ENCODE peak calls at places on chromosomes 12 and 14, in eight cellular contexts. One of them, this sample, is unnamed.

GRCh38 chr14:32693114-32693513 is 245.6 kb upstream of the NPAS3 start:
- DNase-seq in T-cell: no peak
- DNase-seq in effector memory CD4-positive, alpha-beta T cell: no peak
- DNase-seq in AG20443: peak
- DNase-seq in endothelial cell: no peak
- DNase-seq in amniotic epithelial cell: peak
- DNase-seq in fibroblast of the aortic adventitia: peak
- DNase-seq in neural crest cell: no peak
- DNase-seq in this sample: peak

GRCh38 chr12:47549258-47549657 is 156.6 kb downstream of the RPAP3 start:
- DNase-seq in endothelial cell: no peak
- DNase-seq in neural crest cell: no peak
- DNase-seq in AG20443: no peak
- DNase-seq in T-cell: no peak
- DNase-seq in effector memory CD4-positive, alpha-beta T cell: no peak
- DNase-seq in amniotic epithelial cell: peak
- DNase-seq in fibroblast of the aortic adventitia: no peak
- DNase-seq in this sample: no peak

GRCh38 chr12:25839470-25839869 is 119.0 kb upstream of the RASSF8 start:
- DNase-seq in AG20443: no peak
- DNase-seq in effector memory CD4-positive, alpha-beta T cell: no peak
- DNase-seq in neural crest cell: no peak
- DNase-seq in T-cell: no peak
- DNase-seq in amniotic epithelial cell: peak
- DNase-seq in endothelial cell: no peak
- DNase-seq in fibroblast of the aortic adventitia: no peak
- DNase-seq in this sample: no peak

GRCh38 chr14:88352299-88353097 is 29.4 kb upstream of the KCNK10 start:
- DNase-seq in amniotic epithelial cell: no peak
- DNase-seq in T-cell: no peak
- DNase-seq in fibroblast of the aortic adventitia: peak
- DNase-seq in effector memory CD4-positive, alpha-beta T cell: no peak
- DNase-seq in neural crest cell: no peak
- DNase-seq in endothelial cell: no peak
- DNase-seq in AG20443: no peak
- DNase-seq in this sample: no peak

GRCh38 chr14:89164168-89165074 is 252.6 kb downstream of the FOXN3 start:
- DNase-seq in endothelial cell: no peak
- DNase-seq in fibroblast of the aortic adventitia: no peak
- DNase-seq in effector memory CD4-positive, alpha-beta T cell: no peak
- DNase-seq in T-cell: no peak
- DNase-seq in neural crest cell: no peak
- DNase-seq in amniotic epithelial cell: no peak
- DNase-seq in AG20443: no peak
- DNase-seq in this sample: no peak

GRCh38 chr14:96917442-96917963 is 120.3 kb downstream of the VRK1 start:
- DNase-seq in endothelial cell: no peak
- DNase-seq in neural crest cell: no peak
- DNase-seq in amniotic epithelial cell: no peak
- DNase-seq in effector memory CD4-positive, alpha-beta T cell: no peak
- DNase-seq in T-cell: no peak
- DNase-seq in fibroblast of the aortic adventitia: no peak
- DNase-seq in AG20443: no peak
- DNase-seq in this sample: no peak

GRCh38 chr12:92136021-92136735 is 9.5 kb downstream of the BTG1 start:
- DNase-seq in fibroblast of the aortic adventitia: no peak
- DNase-seq in effector memory CD4-positive, alpha-beta T cell: no peak
- DNase-seq in endothelial cell: no peak
- DNase-seq in AG20443: no peak
- DNase-seq in neural crest cell: no peak
- DNase-seq in amniotic epithelial cell: no peak
- DNase-seq in T-cell: no peak
- DNase-seq in this sample: no peak

GRCh38 chr12:6766651-6767300 is 613 bp downstream of the PTMS start:
- DNase-seq in endothelial cell: peak
- DNase-seq in fibroblast of the aortic adventitia: peak
- DNase-seq in effector memory CD4-positive, alpha-beta T cell: no peak
- DNase-seq in neural crest cell: peak
- DNase-seq in T-cell: no peak
- DNase-seq in AG20443: peak
- DNase-seq in amniotic epithelial cell: peak
- DNase-seq in this sample: peak

GRCh38 chr14:102824832-102825231 is 47.6 kb downstream of the TRAF3 start:
- DNase-seq in effector memory CD4-positive, alpha-beta T cell: no peak
- DNase-seq in AG20443: no peak
- DNase-seq in fibroblast of the aortic adventitia: peak
- DNase-seq in neural crest cell: no peak
- DNase-seq in endothelial cell: no peak
- DNase-seq in T-cell: no peak
- DNase-seq in amniotic epithelial cell: peak
- DNase-seq in this sample: peak

GRCh38 chr14:93946506-93947170 is 19.5 kb downstream of the FAM181A start:
- DNase-seq in AG20443: no peak
- DNase-seq in neural crest cell: no peak
- DNase-seq in effector memory CD4-positive, alpha-beta T cell: no peak
- DNase-seq in amniotic epithelial cell: peak
- DNase-seq in fibroblast of the aortic adventitia: no peak
- DNase-seq in endothelial cell: no peak
- DNase-seq in T-cell: no peak
- DNase-seq in this sample: no peak

GRCh38 chr12:14567311-14568195 is at the start of gene PLBD1:
- DNase-seq in neural crest cell: peak
- DNase-seq in endothelial cell: peak
- DNase-seq in T-cell: no peak
- DNase-seq in effector memory CD4-positive, alpha-beta T cell: no peak
- DNase-seq in fibroblast of the aortic adventitia: peak
- DNase-seq in AG20443: peak
- DNase-seq in amniotic epithelial cell: peak
- DNase-seq in this sample: peak

GRCh38 chr14:60311417-60311816 is 62.4 kb downstream of the PPM1A start:
- DNase-seq in effector memory CD4-positive, alpha-beta T cell: no peak
- DNase-seq in amniotic epithelial cell: peak
- DNase-seq in T-cell: no peak
- DNase-seq in neural crest cell: no peak
- DNase-seq in fibroblast of the aortic adventitia: peak
- DNase-seq in endothelial cell: no peak
- DNase-seq in AG20443: no peak
- DNase-seq in this sample: no peak

GRCh38 chr14:37036669-37037341 is 135.6 kb downstream of the SLC25A21 start:
- DNase-seq in neural crest cell: no peak
- DNase-seq in T-cell: no peak
- DNase-seq in effector memory CD4-positive, alpha-beta T cell: no peak
- DNase-seq in endothelial cell: no peak
- DNase-seq in amniotic epithelial cell: peak
- DNase-seq in AG20443: peak
- DNase-seq in fibroblast of the aortic adventitia: peak
- DNase-seq in this sample: peak

GRCh38 chr12:109277899-109278762 is 31.0 kb downstream of the FOXN4 start:
- DNase-seq in neural crest cell: no peak
- DNase-seq in AG20443: peak
- DNase-seq in endothelial cell: no peak
- DNase-seq in amniotic epithelial cell: peak
- DNase-seq in fibroblast of the aortic adventitia: peak
- DNase-seq in effector memory CD4-positive, alpha-beta T cell: no peak
- DNase-seq in T-cell: no peak
- DNase-seq in this sample: no peak

GRCh38 chr14:92503756-92504491 is 9.7 kb upstream of the RIN3 start:
- DNase-seq in endothelial cell: no peak
- DNase-seq in AG20443: peak
- DNase-seq in effector memory CD4-positive, alpha-beta T cell: no peak
- DNase-seq in amniotic epithelial cell: peak
- DNase-seq in neural crest cell: no peak
- DNase-seq in fibroblast of the aortic adventitia: peak
- DNase-seq in T-cell: no peak
- DNase-seq in this sample: no peak

GRCh38 chr12:130949806-130950205 is 3.9 kb upstream of the ADGRD1 start:
- DNase-seq in endothelial cell: no peak
- DNase-seq in effector memory CD4-positive, alpha-beta T cell: no peak
- DNase-seq in fibroblast of the aortic adventitia: no peak
- DNase-seq in AG20443: no peak
- DNase-seq in T-cell: no peak
- DNase-seq in neural crest cell: no peak
- DNase-seq in amniotic epithelial cell: no peak
- DNase-seq in this sample: no peak

GRCh38 chr12:4143909-4144308 is 129.7 kb upstream of the CCND2 start:
- DNase-seq in endothelial cell: no peak
- DNase-seq in effector memory CD4-positive, alpha-beta T cell: no peak
- DNase-seq in AG20443: no peak
- DNase-seq in neural crest cell: no peak
- DNase-seq in T-cell: no peak
- DNase-seq in fibroblast of the aortic adventitia: no peak
- DNase-seq in amniotic epithelial cell: no peak
- DNase-seq in this sample: no peak